ENCODE peak calls at places on chromosome 19, in nine cellular contexts. One of them, this sample, is unnamed.

GRCh38 chr19:13881692-13882418 is 4.9 kb downstream of the NANOS3 start:
- DNase-seq in cardiac fibroblast: peak; percentile 42
- DNase-seq in thyroid gland: peak; percentile 39
- DNase-seq in MM.1S: no peak
- DNase-seq in HL-60: peak; percentile 57
- DNase-seq in bronchial epithelial cell: no peak
- DNase-seq in tibial nerve: peak; percentile 46
- DNase-seq in kidney epithelial cell: no peak
- DNase-seq in left ventricle myocardium inferior: no peak
- DNase-seq in this sample: no peak

GRCh38 chr19:36837525-36837901 is 674 bp downstream of the ZNF790 start:
- DNase-seq in kidney epithelial cell: no peak
- DNase-seq in thyroid gland: peak; percentile 4
- DNase-seq in tibial nerve: no peak
- DNase-seq in MM.1S: no peak
- DNase-seq in bronchial epithelial cell: peak; percentile 21
- DNase-seq in cardiac fibroblast: no peak
- DNase-seq in HL-60: no peak
- DNase-seq in left ventricle myocardium inferior: no peak
- DNase-seq in this sample: no peak

GRCh38 chr19:9838324-9838723 is 3.2 kb downstream of the PIN1 start:
- DNase-seq in cardiac fibroblast: no peak
- DNase-seq in left ventricle myocardium inferior: no peak
- DNase-seq in bronchial epithelial cell: no peak
- DNase-seq in tibial nerve: no peak
- DNase-seq in MM.1S: no peak
- DNase-seq in kidney epithelial cell: no peak
- DNase-seq in thyroid gland: no peak
- DNase-seq in HL-60: no peak
- DNase-seq in this sample: no peak

GRCh38 chr19:18379803-18380747 is 5.9 kb upstream of the GDF15 start:
- DNase-seq in MM.1S: no peak
- DNase-seq in cardiac fibroblast: peak; percentile 94
- DNase-seq in tibial nerve: peak; percentile 93
- DNase-seq in HL-60: no peak
- DNase-seq in thyroid gland: peak; percentile 59
- DNase-seq in kidney epithelial cell: no peak
- DNase-seq in left ventricle myocardium inferior: peak; percentile 86
- DNase-seq in bronchial epithelial cell: peak; percentile 68
- DNase-seq in this sample: peak; percentile 94

GRCh38 chr19:20278342-20278741 is 111.3 kb downstream of the ZNF486 start:
- DNase-seq in HL-60: no peak
- DNase-seq in left ventricle myocardium inferior: no peak
- DNase-seq in kidney epithelial cell: no peak
- DNase-seq in thyroid gland: peak; percentile 41
- DNase-seq in bronchial epithelial cell: no peak
- DNase-seq in MM.1S: no peak
- DNase-seq in cardiac fibroblast: peak; percentile 57
- DNase-seq in tibial nerve: no peak
- DNase-seq in this sample: no peak

GRCh38 chr19:19385900-19386339 is 19.6 kb upstream of the GATAD2A start:
- DNase-seq in kidney epithelial cell: no peak
- DNase-seq in thyroid gland: no peak
- DNase-seq in left ventricle myocardium inferior: no peak
- DNase-seq in HL-60: peak; percentile 66
- DNase-seq in bronchial epithelial cell: no peak
- DNase-seq in MM.1S: no peak
- DNase-seq in tibial nerve: no peak
- DNase-seq in cardiac fibroblast: peak; percentile 42
- DNase-seq in this sample: no peak

GRCh38 chr19:38492147-38492813 is 58.8 kb downstream of the RYR1 start:
- DNase-seq in bronchial epithelial cell: no peak
- DNase-seq in thyroid gland: no peak
- DNase-seq in cardiac fibroblast: no peak
- DNase-seq in MM.1S: no peak
- DNase-seq in HL-60: no peak
- DNase-seq in tibial nerve: no peak
- DNase-seq in kidney epithelial cell: no peak
- DNase-seq in left ventricle myocardium inferior: no peak
- DNase-seq in this sample: no peak

GRCh38 chr19:39705578-39706188 is 1.4 kb downstream of the LGALS14 start:
- DNase-seq in cardiac fibroblast: no peak
- DNase-seq in left ventricle myocardium inferior: no peak
- DNase-seq in HL-60: no peak
- DNase-seq in bronchial epithelial cell: no peak
- DNase-seq in tibial nerve: no peak
- DNase-seq in thyroid gland: no peak
- DNase-seq in kidney epithelial cell: no peak
- DNase-seq in MM.1S: no peak
- DNase-seq in this sample: no peak

GRCh38 chr19:12788025-12788681 is 3.1 kb upstream of the JUNB start:
- DNase-seq in bronchial epithelial cell: no peak
- DNase-seq in kidney epithelial cell: no peak
- DNase-seq in thyroid gland: no peak
- DNase-seq in tibial nerve: no peak
- DNase-seq in HL-60: no peak
- DNase-seq in cardiac fibroblast: no peak
- DNase-seq in left ventricle myocardium inferior: no peak
- DNase-seq in MM.1S: no peak
- DNase-seq in this sample: no peak

GRCh38 chr19:18519962-18520847 is 1.7 kb downstream of the ELL start:
- DNase-seq in HL-60: peak; percentile 69
- DNase-seq in thyroid gland: peak; percentile 84
- DNase-seq in kidney epithelial cell: peak; percentile 76
- DNase-seq in MM.1S: peak; percentile 83
- DNase-seq in cardiac fibroblast: peak; percentile 84
- DNase-seq in bronchial epithelial cell: peak; percentile 79
- DNase-seq in left ventricle myocardium inferior: peak; percentile 41
- DNase-seq in tibial nerve: no peak
- DNase-seq in this sample: peak; percentile 58

GRCh38 chr19:6259312-6259861 is 20.4 kb downstream of the MLLT1 start:
- DNase-seq in HL-60: no peak
- DNase-seq in MM.1S: no peak
- DNase-seq in tibial nerve: no peak
- DNase-seq in thyroid gland: peak; percentile 66
- DNase-seq in cardiac fibroblast: peak; percentile 14
- DNase-seq in bronchial epithelial cell: no peak
- DNase-seq in left ventricle myocardium inferior: no peak
- DNase-seq in kidney epithelial cell: no peak
- DNase-seq in this sample: peak; percentile 65
- H3K4me3 ChIP-seq in HL-60: no peak overlapping the region
- H3K4me3 ChIP-seq in MM.1S: no peak overlapping the region
- H3K4me3 ChIP-seq in tibial nerve: no peak overlapping the region
- H3K4me3 ChIP-seq in thyroid gland: no peak overlapping the region
- H3K4me3 ChIP-seq in cardiac fibroblast: no peak overlapping the region
- H3K4me3 ChIP-seq in bronchial epithelial cell: no peak overlapping the region
- H3K4me3 ChIP-seq in left ventricle myocardium inferior: no peak overlapping the region
- H3K4me3 ChIP-seq in kidney epithelial cell: no peak overlapping the region
- H3K4me3 ChIP-seq in this sample: no peak overlapping the region

GRCh38 chr19:29396925-29397324 is 128.9 kb upstream of the VSTM2B start:
- DNase-seq in left ventricle myocardium inferior: no peak
- DNase-seq in kidney epithelial cell: no peak
- DNase-seq in thyroid gland: no peak
- DNase-seq in bronchial epithelial cell: no peak
- DNase-seq in cardiac fibroblast: no peak
- DNase-seq in HL-60: no peak
- DNase-seq in MM.1S: no peak
- DNase-seq in tibial nerve: no peak
- DNase-seq in this sample: no peak

GRCh38 chr19:29397748-29398147 is 128.0 kb upstream of the VSTM2B start:
- DNase-seq in tibial nerve: no peak
- DNase-seq in MM.1S: no peak
- DNase-seq in HL-60: no peak
- DNase-seq in thyroid gland: no peak
- DNase-seq in kidney epithelial cell: no peak
- DNase-seq in bronchial epithelial cell: no peak
- DNase-seq in left ventricle myocardium inferior: no peak
- DNase-seq in cardiac fibroblast: no peak
- DNase-seq in this sample: no peak

GRCh38 chr19:29395712-29396414 is 129.9 kb upstream of the VSTM2B start:
- DNase-seq in left ventricle myocardium inferior: no peak
- DNase-seq in kidney epithelial cell: no peak
- DNase-seq in cardiac fibroblast: no peak
- DNase-seq in bronchial epithelial cell: no peak
- DNase-seq in MM.1S: no peak
- DNase-seq in tibial nerve: no peak
- DNase-seq in thyroid gland: no peak
- DNase-seq in HL-60: no peak
- DNase-seq in this sample: no peak

GRCh38 chr19:29390742-29391141 is 135.1 kb upstream of the VSTM2B start:
- DNase-seq in tibial nerve: no peak
- DNase-seq in HL-60: no peak
- DNase-seq in kidney epithelial cell: no peak
- DNase-seq in thyroid gland: no peak
- DNase-seq in bronchial epithelial cell: no peak
- DNase-seq in left ventricle myocardium inferior: no peak
- DNase-seq in cardiac fibroblast: no peak
- DNase-seq in MM.1S: no peak
- DNase-seq in this sample: no peak

DNA sequence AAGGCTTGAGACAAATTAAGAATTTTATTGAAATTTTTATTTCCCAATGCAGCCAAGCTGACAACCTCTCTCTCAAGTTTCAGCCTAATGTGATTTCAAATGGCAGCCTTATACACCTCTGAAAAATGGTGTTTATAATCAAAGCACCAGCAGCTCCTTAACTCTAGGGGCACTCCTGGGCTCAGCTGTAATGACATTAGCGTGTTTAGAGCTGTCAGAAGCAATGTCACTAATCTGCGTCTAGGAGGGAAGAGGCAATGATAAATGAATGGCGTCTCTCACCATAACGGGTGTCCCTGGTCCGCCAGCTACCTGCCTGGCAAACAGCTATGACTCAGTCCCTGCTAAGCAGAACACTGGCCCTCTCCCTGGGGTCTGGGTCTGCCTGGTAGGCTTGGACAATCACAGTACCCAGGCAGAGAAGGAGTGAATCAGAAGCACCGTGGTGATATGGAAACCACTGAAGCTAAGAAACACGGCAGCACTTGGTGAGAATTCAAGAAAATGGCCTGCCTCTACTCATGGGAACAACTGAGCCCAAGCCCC is 131.8 kb upstream of the VSTM2B start:
- DNase-seq in cardiac fibroblast: no peak
- DNase-seq in thyroid gland: no peak
- DNase-seq in left ventricle myocardium inferior: no peak
- DNase-seq in MM.1S: no peak
- DNase-seq in HL-60: no peak
- DNase-seq in tibial nerve: no peak
- DNase-seq in bronchial epithelial cell: no peak
- DNase-seq in kidney epithelial cell: no peak
- DNase-seq in this sample: no peak
- TF ChIP-seq CTCF in cardiac fibroblast: no peak
- TF ChIP-seq CTCF in thyroid gland: no peak
- TF ChIP-seq CTCF in left ventricle myocardium inferior: no peak
- TF ChIP-seq CTCF in MM.1S: no peak
- TF ChIP-seq CTCF in HL-60: no peak
- TF ChIP-seq CTCF in tibial nerve: no peak
- TF ChIP-seq CTCF in bronchial epithelial cell: no peak
- TF ChIP-seq CTCF in kidney epithelial cell: no peak
- TF ChIP-seq CTCF in this sample: no peak

GRCh38 chr19:2186071-2186846 is 22.5 kb downstream of the DOT1L start:
- DNase-seq in MM.1S: no peak
- DNase-seq in thyroid gland: peak; percentile 91
- DNase-seq in tibial nerve: peak; percentile 71
- DNase-seq in kidney epithelial cell: no peak
- DNase-seq in bronchial epithelial cell: no peak
- DNase-seq in HL-60: no peak
- DNase-seq in cardiac fibroblast: peak; percentile 73
- DNase-seq in left ventricle myocardium inferior: peak; percentile 87
- DNase-seq in this sample: peak; percentile 91
- H3K4me3 ChIP-seq in MM.1S: no peak overlapping the region
- H3K4me3 ChIP-seq in thyroid gland: no peak overlapping the region
- H3K4me3 ChIP-seq in tibial nerve: peak overlapping the region; percentile 22
- H3K4me3 ChIP-seq in kidney epithelial cell: no peak overlapping the region
- H3K4me3 ChIP-seq in bronchial epithelial cell: no peak overlapping the region
- H3K4me3 ChIP-seq in HL-60: no peak overlapping the region
- H3K4me3 ChIP-seq in cardiac fibroblast: no peak overlapping the region
- H3K4me3 ChIP-seq in left ventricle myocardium inferior: peak overlapping the region; percentile 42
- H3K4me3 ChIP-seq in this sample: peak overlapping the region; percentile 30

GRCh38 chr19:49118565-49119410 is at the start of gene C19orf73:
- DNase-seq in thyroid gland: peak; percentile 94
- DNase-seq in left ventricle myocardium inferior: peak; percentile 96
- DNase-seq in bronchial epithelial cell: peak; percentile 67
- DNase-seq in cardiac fibroblast: peak; percentile 94
- DNase-seq in MM.1S: peak; percentile 93
- DNase-seq in kidney epithelial cell: peak; percentile 54
- DNase-seq in HL-60: peak; percentile 91
- DNase-seq in tibial nerve: peak; percentile 88
- DNase-seq in this sample: peak; percentile 97
- TF ChIP-seq CTCF in thyroid gland: no peak
- TF ChIP-seq CTCF in left ventricle myocardium inferior: peak; percentile 32
- TF ChIP-seq CTCF in bronchial epithelial cell: peak; percentile 19
- TF ChIP-seq CTCF in cardiac fibroblast: no peak
- TF ChIP-seq CTCF in MM.1S: no peak
- TF ChIP-seq CTCF in kidney epithelial cell: no peak
- TF ChIP-seq CTCF in HL-60: no peak
- TF ChIP-seq CTCF in tibial nerve: no peak
- TF ChIP-seq CTCF in this sample: no peak

GRCh38 chr19:53132231-53132991 is at the start of gene ZNF415:
- DNase-seq in thyroid gland: peak; percentile 91
- DNase-seq in kidney epithelial cell: no peak
- DNase-seq in HL-60: no peak
- DNase-seq in left ventricle myocardium inferior: peak; percentile 82
- DNase-seq in cardiac fibroblast: peak; percentile 76
- DNase-seq in tibial nerve: peak; percentile 42
- DNase-seq in MM.1S: no peak
- DNase-seq in bronchial epithelial cell: peak; percentile 42
- DNase-seq in this sample: peak; percentile 89
- H3K4me3 ChIP-seq in thyroid gland: peak within 1 kb of the TSS; percentile 46
- H3K4me3 ChIP-seq in kidney epithelial cell: peak within 1 kb of the TSS; percentile 59
- H3K4me3 ChIP-seq in HL-60: no peak within 1 kb of the TSS
- H3K4me3 ChIP-seq in left ventricle myocardium inferior: peak within 1 kb of the TSS; percentile 86
- H3K4me3 ChIP-seq in cardiac fibroblast: peak within 1 kb of the TSS; percentile 55
- H3K4me3 ChIP-seq in tibial nerve: peak within 1 kb of the TSS; percentile 61
- H3K4me3 ChIP-seq in MM.1S: no peak within 1 kb of the TSS
- H3K4me3 ChIP-seq in bronchial epithelial cell: peak within 1 kb of the TSS; percentile 47
- H3K4me3 ChIP-seq in this sample: peak within 1 kb of the TSS; percentile 66

This sample was measured in tibial artery.